ENCODE peak calls at places on chromosomes 5 and 9, in ten cellular contexts. T, F, G, U, W, H, Q, M, B and A are unnamed samples.

GRCh38 chr5:167899490-167899889 is 392.0 kb upstream of the WWC1 start:
- DNase-seq in G (no peak), M (no peak), W (no peak), H (no peak), U (no peak), Q (peak), F (no peak), B (no peak), T (no peak), A (no peak)

GRCh38 chr5:128197911-128198522 is 114.5 kb downstream of the SLC12A2 start:
- DNase-seq in M (no peak), F (no peak), Q (no peak), H (no peak), W (no peak), B (no peak), G (no peak), T (no peak), U (no peak), A (no peak)

GRCh38 chr9:109411069-109411761 is 86.9 kb downstream of the PTPN3 start:
- DNase-seq in Q (no peak), B (no peak), M (no peak), T (no peak), U (no peak), G (no peak), W (no peak), F (no peak), H (no peak), A (no peak)

GRCh38 chr5:53330491-53330890 is 149.9 kb upstream of the FST start:
- DNase-seq in U (no peak), F (no peak), G (no peak), H (no peak), W (no peak), B (no peak), T (no peak), Q (no peak), M (no peak), A (no peak)

GRCh38 chr5:69270827-69271226 is 36.1 kb downstream of the CDK7 start:
- DNase-seq in T (no peak), B (no peak), U (no peak), W (no peak), F (no peak), M (no peak), G (no peak), Q (no peak), H (no peak), A (no peak)

GRCh38 chr9:136202449-136203405 is 2.2 kb downstream of the LHX3 start:
- DNase-seq in Q (no peak), G (no peak), H (no peak), U (no peak), B (no peak), F (no peak), M (peak), W (no peak), T (no peak), A (no peak)

GRCh38 chr9:70121818-70122436 is 78.3 kb downstream of the MAMDC2 start:
- DNase-seq in F (no peak), M (no peak), W (no peak), H (no peak), U (no peak), G (no peak), Q (peak), B (no peak), T (no peak), A (no peak)

GRCh38 chr9:1922026-1922425 is 93.1 kb upstream of the SMARCA2 start:
- DNase-seq in U (no peak), T (no peak), B (no peak), W (no peak), Q (no peak), H (peak), M (no peak), F (no peak), G (no peak), A (no peak)

DNA sequence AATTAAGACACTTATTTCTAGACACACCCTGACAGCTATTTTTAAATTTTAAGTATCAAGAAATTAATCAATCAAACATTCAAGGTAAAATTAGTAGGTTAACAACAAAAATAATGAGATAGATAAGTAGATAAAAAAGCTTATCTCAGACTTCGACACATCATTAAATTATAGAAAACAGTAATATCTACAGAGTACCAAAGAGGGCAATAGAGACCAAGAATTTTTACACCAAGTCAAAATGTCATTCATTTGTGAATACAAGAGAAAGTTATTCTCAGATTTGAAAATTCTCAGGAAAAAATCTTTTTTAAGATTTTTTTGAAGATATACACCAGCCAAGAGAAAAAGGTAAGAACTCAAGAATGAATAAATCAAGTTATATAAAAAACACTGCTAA is 445.6 kb downstream of the ACTL7B start:
- DNase-seq in G (no peak), Q (no peak), U (no peak), B (no peak), T (no peak), M (no peak), F (no peak), H (no peak), W (no peak), A (no peak)
- TF ChIP-seq CTCF in G (no peak), Q (no peak), U (no peak), B (no peak), T (no peak), M (no peak), F (no peak), H (no peak), W (no peak), A (no peak)

GRCh38 chr5:113663879-113664278 is 150.4 kb downstream of the YTHDC2 start:
- DNase-seq in G (peak), U (no peak), B (no peak), M (peak), T (peak), F (peak), Q (peak), H (peak), W (peak), A (no peak)
- TF ChIP-seq CTCF in G (peak), U (no peak), B (peak), M (peak), T (no peak), F (peak), Q (peak), H (peak), W (no peak), A (no peak)

DNA sequence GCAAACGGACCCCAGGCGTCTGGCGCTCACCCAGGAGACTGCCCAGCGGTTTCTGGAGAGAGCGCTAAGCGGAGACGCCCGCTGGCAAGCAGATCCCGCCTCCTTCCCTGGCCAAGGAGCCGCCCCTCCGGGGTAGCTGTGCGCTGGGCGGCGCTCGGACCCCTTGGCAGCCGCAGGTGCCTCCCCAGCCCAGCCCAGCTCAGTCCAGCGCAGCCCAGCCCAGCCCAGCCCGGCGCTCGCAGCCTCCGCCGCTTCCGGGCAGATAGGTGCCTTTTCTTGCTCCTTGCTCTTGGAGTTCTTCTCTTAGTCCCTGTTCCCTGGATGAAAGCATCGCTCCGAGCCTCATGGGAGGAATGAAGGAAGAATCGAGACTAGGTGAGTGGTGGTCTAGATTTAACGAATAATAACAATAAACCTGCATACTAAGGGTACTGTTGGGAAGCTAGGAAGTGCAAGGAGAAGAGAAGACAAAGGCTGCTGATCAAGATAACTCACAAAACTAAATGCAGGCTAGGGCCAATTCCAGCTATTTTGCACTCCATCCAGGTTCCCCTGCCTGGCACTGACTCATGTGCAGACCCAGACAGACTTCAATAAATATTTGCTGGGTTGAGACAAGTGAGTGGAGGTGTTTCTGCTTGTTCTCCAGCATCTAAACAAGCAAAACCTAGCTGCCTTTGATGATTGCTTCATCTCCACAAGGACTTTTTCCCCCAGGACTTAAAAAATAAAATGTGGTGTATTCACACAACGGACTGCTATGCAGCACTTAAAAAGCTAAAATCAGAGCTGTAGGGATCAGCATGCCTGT is at the start of gene STK32A:
- DNase-seq in B (no peak), F (peak), U (no peak), Q (peak), M (peak), H (peak), T (no peak), G (peak), W (no peak), A (no peak)
- TF ChIP-seq CTCF in B (no peak), F (peak), U (no peak), Q (no peak), M (peak), H (no peak), T (no peak), G (no peak), W (no peak), A (no peak)

GRCh38 chr9:3332802-3333201 is 193.0 kb downstream of the RFX3 start:
- DNase-seq in G (no peak), U (no peak), B (no peak), W (no peak), M (no peak), F (no peak), T (no peak), Q (no peak), H (no peak), A (no peak)

GRCh38 chr9:3329361-3329760 is 196.4 kb downstream of the RFX3 start:
- DNase-seq in T (no peak), W (no peak), B (no peak), F (no peak), G (no peak), H (no peak), Q (peak), U (no peak), M (no peak), A (no peak)

GRCh38 chr9:3336951-3337350 is 188.8 kb downstream of the RFX3 start:
- DNase-seq in H (no peak), W (no peak), T (no peak), B (no peak), U (no peak), Q (no peak), G (no peak), M (no peak), F (no peak), A (no peak)

GRCh38 chr9:3330792-3331420 is 194.9 kb downstream of the RFX3 start:
- DNase-seq in Q (peak), G (no peak), T (no peak), U (no peak), M (no peak), W (no peak), B (no peak), H (no peak), F (no peak), A (no peak)

GRCh38 chr9:3331801-3332200 is 194.0 kb downstream of the RFX3 start:
- DNase-seq in Q (peak), M (no peak), U (no peak), F (no peak), H (peak), T (no peak), W (no peak), G (no peak), B (no peak), A (no peak)
- TF ChIP-seq CTCF in Q (peak), M (peak), U (no peak), F (peak), H (no peak), T (no peak), W (no peak), G (no peak), B (peak), A (no peak)

GRCh38 chr5:78886650-78887230 is 98.4 kb downstream of the ARSB start:
- DNase-seq in T (no peak), H (no peak), Q (peak), M (no peak), G (no peak), B (no peak), W (no peak), U (no peak), F (no peak), A (no peak)
- TF ChIP-seq CTCF in T (no peak), H (peak), Q (peak), M (peak), G (peak), B (peak), W (peak), U (peak), F (peak), A (peak)